ENCODE peak calls at places on chromosomes 11 and 22, in nine cellular contexts. One of them, this sample, is unnamed.

GRCh38 chr11:132072880-132073213 is 702.4 kb downstream of the NTM start:
- DNase-seq in head of caudate nucleus: no peak
- DNase-seq in astrocyte of the cerebellum: no peak
- DNase-seq in NCI-H510A: no peak
- DNase-seq in SJSA1: no peak
- DNase-seq in SW 1271: no peak
- DNase-seq in SW480: no peak
- DNase-seq in NCI-H774: no peak
- DNase-seq in stimulated activated naive CD4-positive, alpha-beta T cell treated with Interleukin-2 at 50 U/mL for 16 hours: no peak
- DNase-seq in this sample: no peak

GRCh38 chr22:20591660-20592310 is 84.4 kb downstream of the MED15 start:
- DNase-seq in astrocyte of the cerebellum: no peak
- DNase-seq in NCI-H774: no peak
- DNase-seq in head of caudate nucleus: no peak
- DNase-seq in SJSA1: peak
- DNase-seq in NCI-H510A: peak
- DNase-seq in SW480: no peak
- DNase-seq in SW 1271: no peak
- DNase-seq in stimulated activated naive CD4-positive, alpha-beta T cell treated with Interleukin-2 at 50 U/mL for 16 hours: no peak
- DNase-seq in this sample: no peak

GRCh38 chr11:126352163-126352562 is 3.3 kb upstream of the ST3GAL4 start:
- DNase-seq in SW 1271: no peak
- DNase-seq in NCI-H510A: no peak
- DNase-seq in head of caudate nucleus: no peak
- DNase-seq in SJSA1: no peak
- DNase-seq in SW480: no peak
- DNase-seq in NCI-H774: no peak
- DNase-seq in stimulated activated naive CD4-positive, alpha-beta T cell treated with Interleukin-2 at 50 U/mL for 16 hours: no peak
- DNase-seq in astrocyte of the cerebellum: no peak
- DNase-seq in this sample: no peak

GRCh38 chr22:32327596-32328171 is 30.0 kb upstream of the RFPL3 start:
- DNase-seq in astrocyte of the cerebellum: no peak
- DNase-seq in SW480: no peak
- DNase-seq in NCI-H774: no peak
- DNase-seq in head of caudate nucleus: no peak
- DNase-seq in NCI-H510A: no peak
- DNase-seq in stimulated activated naive CD4-positive, alpha-beta T cell treated with Interleukin-2 at 50 U/mL for 16 hours: no peak
- DNase-seq in SJSA1: no peak
- DNase-seq in SW 1271: no peak
- DNase-seq in this sample: no peak

GRCh38 chr11:36365937-36366336 is 69.8 kb downstream of the PRR5L start:
- DNase-seq in stimulated activated naive CD4-positive, alpha-beta T cell treated with Interleukin-2 at 50 U/mL for 16 hours: no peak
- DNase-seq in NCI-H510A: no peak
- DNase-seq in head of caudate nucleus: no peak
- DNase-seq in SJSA1: no peak
- DNase-seq in NCI-H774: no peak
- DNase-seq in SW 1271: no peak
- DNase-seq in SW480: no peak
- DNase-seq in astrocyte of the cerebellum: no peak
- DNase-seq in this sample: no peak

GRCh38 chr22:31400023-31400397 is 606 bp downstream of the DRG1 start:
- DNase-seq in head of caudate nucleus: no peak
- DNase-seq in SW480: peak
- DNase-seq in SJSA1: no peak
- DNase-seq in astrocyte of the cerebellum: no peak
- DNase-seq in NCI-H774: no peak
- DNase-seq in stimulated activated naive CD4-positive, alpha-beta T cell treated with Interleukin-2 at 50 U/mL for 16 hours: no peak
- DNase-seq in NCI-H510A: no peak
- DNase-seq in SW 1271: no peak
- DNase-seq in this sample: no peak

GRCh38 chr11:134152692-134153091 is 71.1 kb downstream of the NCAPD3 start:
- DNase-seq in NCI-H510A: no peak
- DNase-seq in stimulated activated naive CD4-positive, alpha-beta T cell treated with Interleukin-2 at 50 U/mL for 16 hours: no peak
- DNase-seq in SJSA1: no peak
- DNase-seq in head of caudate nucleus: no peak
- DNase-seq in SW 1271: no peak
- DNase-seq in NCI-H774: no peak
- DNase-seq in SW480: no peak
- DNase-seq in astrocyte of the cerebellum: no peak
- DNase-seq in this sample: no peak

GRCh38 chr22:39207141-39208012 is 37.4 kb downstream of the PDGFB start:
- DNase-seq in SW 1271: peak
- DNase-seq in astrocyte of the cerebellum: no peak
- DNase-seq in stimulated activated naive CD4-positive, alpha-beta T cell treated with Interleukin-2 at 50 U/mL for 16 hours: no peak
- DNase-seq in NCI-H510A: peak
- DNase-seq in NCI-H774: peak
- DNase-seq in SW480: peak
- DNase-seq in head of caudate nucleus: no peak
- DNase-seq in SJSA1: no peak
- DNase-seq in this sample: no peak

GRCh38 chr11:76702378-76703128 is 32.0 kb upstream of the LRRC32 start:
- DNase-seq in SW480: no peak
- DNase-seq in SW 1271: no peak
- DNase-seq in NCI-H774: no peak
- DNase-seq in NCI-H510A: no peak
- DNase-seq in astrocyte of the cerebellum: no peak
- DNase-seq in stimulated activated naive CD4-positive, alpha-beta T cell treated with Interleukin-2 at 50 U/mL for 16 hours: no peak
- DNase-seq in head of caudate nucleus: no peak
- DNase-seq in SJSA1: no peak
- DNase-seq in this sample: no peak

GRCh38 chr11:23769214-23769613 is 727.6 kb upstream of the LUZP2 start:
- DNase-seq in SJSA1: no peak
- DNase-seq in SW 1271: no peak
- DNase-seq in NCI-H510A: no peak
- DNase-seq in astrocyte of the cerebellum: no peak
- DNase-seq in head of caudate nucleus: no peak
- DNase-seq in stimulated activated naive CD4-positive, alpha-beta T cell treated with Interleukin-2 at 50 U/mL for 16 hours: no peak
- DNase-seq in SW480: no peak
- DNase-seq in NCI-H774: no peak
- DNase-seq in this sample: no peak

GRCh38 chr22:45709004-45709739 is 37.5 kb downstream of the ATXN10 start:
- DNase-seq in head of caudate nucleus: no peak
- DNase-seq in stimulated activated naive CD4-positive, alpha-beta T cell treated with Interleukin-2 at 50 U/mL for 16 hours: no peak
- DNase-seq in SW480: no peak
- DNase-seq in NCI-H774: no peak
- DNase-seq in SJSA1: peak
- DNase-seq in NCI-H510A: no peak
- DNase-seq in astrocyte of the cerebellum: peak
- DNase-seq in SW 1271: peak
- DNase-seq in this sample: peak

GRCh38 chr11:130940706-130941105 is 24.4 kb upstream of the SNX19 start:
- DNase-seq in SW480: no peak
- DNase-seq in head of caudate nucleus: no peak
- DNase-seq in NCI-H510A: no peak
- DNase-seq in stimulated activated naive CD4-positive, alpha-beta T cell treated with Interleukin-2 at 50 U/mL for 16 hours: no peak
- DNase-seq in SJSA1: no peak
- DNase-seq in astrocyte of the cerebellum: no peak
- DNase-seq in SW 1271: no peak
- DNase-seq in NCI-H774: no peak
- DNase-seq in this sample: peak

GRCh38 chr11:67260406-67260805 is 5.9 kb upstream of the GRK2 start:
- DNase-seq in NCI-H774: no peak
- DNase-seq in NCI-H510A: no peak
- DNase-seq in head of caudate nucleus: no peak
- DNase-seq in SW 1271: no peak
- DNase-seq in stimulated activated naive CD4-positive, alpha-beta T cell treated with Interleukin-2 at 50 U/mL for 16 hours: no peak
- DNase-seq in SW480: no peak
- DNase-seq in astrocyte of the cerebellum: no peak
- DNase-seq in SJSA1: no peak
- DNase-seq in this sample: no peak

GRCh38 chr11:19631657-19632325 is 80.8 kb upstream of the NAV2 start:
- DNase-seq in NCI-H510A: no peak
- DNase-seq in stimulated activated naive CD4-positive, alpha-beta T cell treated with Interleukin-2 at 50 U/mL for 16 hours: no peak
- DNase-seq in SW 1271: no peak
- DNase-seq in SW480: peak
- DNase-seq in SJSA1: no peak
- DNase-seq in NCI-H774: no peak
- DNase-seq in astrocyte of the cerebellum: no peak
- DNase-seq in head of caudate nucleus: no peak
- DNase-seq in this sample: no peak

This sample was measured in AG09319.